ENCODE peak calls at places on chromosomes 4 and X, in four cellular contexts. I is substantia nigra, F is heart right ventricle, M is HEK293T. G is an unnamed sample.

GRCh38 chr4:149987777-149988410 is 90.4 kb upstream of the DCLK2 start:
- DNase-seq in I (no peak), F (no peak), M (no peak), G (no peak)

GRCh38 chrX:84415155-84415554 is 87.1 kb downstream of the HDX start:
- DNase-seq in I (no peak), F (no peak), M (no peak), G (no peak)

GRCh38 chr4:45550766-45551366 is 573.0 kb downstream of the GABRG1 start:
- DNase-seq in I (no peak), F (no peak), M (no peak), G (no peak)

GRCh38 chr4:158315706-158316105 is 105.4 kb downstream of the TMEM144 start:
- DNase-seq in I (no peak), F (no peak), M (no peak), G (no peak)

GRCh38 chrX:1009771-1010170 is 202.7 kb downstream of the CRLF2 start:
- DNase-seq in I (no peak), F (no peak), M (no peak), G (no peak)

GRCh38 chr4:8919651-8920288 is 48.1 kb upstream of the HMX1 start:
- DNase-seq in I (no peak), F (no peak), M (peak; percentile 3), G (no peak)

GRCh38 chr4:26050212-26050643 is 136.2 kb downstream of the SMIM20 start:
- DNase-seq in I (no peak), F (peak; percentile 47), M (no peak), G (no peak)

GRCh38 chr4:93759506-93759905 is 69.0 kb upstream of the ATOH1 start:
- DNase-seq in I (no peak), F (no peak), M (no peak), G (no peak)

GRCh38 chr4:142719854-142720541 is 126.1 kb downstream of the INPP4B start:
- DNase-seq in I (no peak), F (no peak), M (no peak), G (no peak)

GRCh38 chr4:7189066-7189465 is 3.3 kb upstream of the SORCS2 start:
- DNase-seq in I (no peak), F (no peak), M (no peak), G (no peak)

GRCh38 chrX:155213731-155214130 is 2.5 kb upstream of the VBP1 start:
- DNase-seq in I (no peak), F (no peak), M (no peak), G (no peak)

GRCh38 chr4:39730067-39730466 is 32.1 kb downstream of the UBE2K start:
- DNase-seq in I (no peak), F (no peak), M (no peak), G (no peak)

GRCh38 chrX:14497184-14497666 is 32.1 kb upstream of the GLRA2 start:
- DNase-seq in I (no peak), F (no peak), M (no peak), G (no peak)

GRCh38 chr4:25879587-25879986 is 16.8 kb upstream of the SEL1L3 start:
- DNase-seq in I (no peak), F (no peak), M (no peak), G (no peak)

GRCh38 chrX:129831486-129831885 is 12.2 kb downstream of the ZDHHC9 start:
- DNase-seq in I (peak; percentile 11), F (peak; percentile 17), M (no peak), G (no peak)

GRCh38 chr4:174467107-174467506 is 55.2 kb downstream of the HPGD start:
- DNase-seq in I (no peak), F (no peak), M (no peak), G (no peak)

GRCh38 chr4:10061650-10062415 is 40.5 kb upstream of the SLC2A9 start:
- DNase-seq in I (no peak), F (no peak), M (no peak), G (no peak)

GRCh38 chr4:36303430-36304137 is 22.2 kb downstream of the DTHD1 start:
- DNase-seq in I (no peak), F (no peak), M (no peak), G (no peak)

GRCh38 chr4:147157860-147158701 is 212.4 kb upstream of the TTC29 start:
- DNase-seq in I (no peak), F (peak; percentile 33), M (peak; percentile 28), G (no peak)

GRCh38 chrX:53281321-53281822 is at the start of gene IQSEC2:
- DNase-seq in I (peak; percentile 5), F (peak; percentile 86), M (peak; percentile 77), G (peak; percentile 86)

GRCh38 chr4:141155586-141155985 is 22.3 kb upstream of the RNF150 start:
- DNase-seq in I (no peak), F (no peak), M (no peak), G (no peak)

GRCh38 chr4:2746891-2747695 is 9.0 kb downstream of the TNIP2 start:
- DNase-seq in I (no peak), F (no peak), M (no peak), G (no peak)

GRCh38 chr4:118774989-118775388 is 60.9 kb downstream of the SEC24D start:
- DNase-seq in I (no peak), F (no peak), M (no peak), G (no peak)

GRCh38 chrX:150712619-150713018 is 19.4 kb downstream of the MTMR1 start:
- DNase-seq in I (no peak), F (no peak), M (no peak), G (no peak)

GRCh38 chrX:149825424-149825823 is 43.7 kb downstream of the MAGEA9 start:
- DNase-seq in I (no peak), F (peak; percentile 18), M (peak; percentile 39), G (no peak)

GRCh38 chrX:153560000-153560399 is 38.9 kb downstream of the CCNQ start:
- DNase-seq in I (no peak), F (peak; percentile 20), M (no peak), G (no peak)

GRCh38 chr4:108890491-108890890 is 127.6 kb upstream of the ETNPPL start:
- DNase-seq in I (no peak), F (no peak), M (no peak), G (no peak)

GRCh38 chrX:108347800-108348199 is 90.4 kb downstream of the COL4A6 start:
- DNase-seq in I (no peak), F (no peak), M (no peak), G (no peak)

GRCh38 chr4:95867919-95868318 is 28.0 kb downstream of the PDHA2 start:
- DNase-seq in I (no peak), F (no peak), M (no peak), G (no peak)

GRCh38 chr4:1799997-1800375 is 6.9 kb downstream of the FGFR3 start:
- DNase-seq in I (no peak), F (no peak), M (no peak), G (peak; percentile 65)

GRCh38 chr4:44194365-44194764 is 254.2 kb downstream of the KCTD8 start:
- DNase-seq in I (no peak), F (no peak), M (no peak), G (no peak)

GRCh38 chr4:47043821-47044220 is 12.5 kb downstream of the GABRB1 start:
- DNase-seq in I (no peak), F (no peak), M (no peak), G (no peak)

GRCh38 chr4:5052424-5052702 is 1.1 kb downstream of the STK32B start:
- DNase-seq in I (no peak), F (no peak), M (no peak), G (no peak)

GRCh38 chr4:169956441-169956840 is 69.8 kb downstream of the MFAP3L start:
- DNase-seq in I (no peak), F (no peak), M (no peak), G (no peak)

G was measured in pancreas.